ENCODE peak calls at places on chromosomes 3 and 15, in nine cellular contexts. One of them, this sample, is unnamed.

GRCh38 chr3:45701167-45701867 is 12.1 kb downstream of the SACM1L start:
- DNase-seq in KBM-7: peak
- DNase-seq in psoas muscle: no peak
- DNase-seq in OCI-M1: no peak
- DNase-seq in fibroblast of mammary gland: no peak
- DNase-seq in NCI-H774: no peak
- DNase-seq in memory B cell: no peak
- DNase-seq in HFFc6: no peak
- DNase-seq in NCI-H2029: no peak
- DNase-seq in this sample: no peak

GRCh38 chr3:45940781-45941365 is 2.4 kb upstream of the CXCR6 start:
- DNase-seq in memory B cell: no peak
- DNase-seq in NCI-H774: no peak
- DNase-seq in OCI-M1: no peak
- DNase-seq in HFFc6: no peak
- DNase-seq in NCI-H2029: peak
- DNase-seq in KBM-7: no peak
- DNase-seq in psoas muscle: no peak
- DNase-seq in fibroblast of mammary gland: no peak
- DNase-seq in this sample: no peak

GRCh38 chr3:28286595-28286994 is 45.2 kb downstream of the CMC1 start:
- DNase-seq in KBM-7: peak
- DNase-seq in HFFc6: peak
- DNase-seq in NCI-H2029: peak
- DNase-seq in NCI-H774: no peak
- DNase-seq in fibroblast of mammary gland: peak
- DNase-seq in memory B cell: no peak
- DNase-seq in OCI-M1: peak
- DNase-seq in psoas muscle: no peak
- DNase-seq in this sample: no peak

GRCh38 chr3:146682176-146682575 is 77.0 kb upstream of the PLSCR5 start:
- DNase-seq in HFFc6: no peak
- DNase-seq in OCI-M1: peak
- DNase-seq in NCI-H774: peak
- DNase-seq in memory B cell: no peak
- DNase-seq in psoas muscle: no peak
- DNase-seq in KBM-7: no peak
- DNase-seq in NCI-H2029: no peak
- DNase-seq in fibroblast of mammary gland: no peak
- DNase-seq in this sample: peak

GRCh38 chr15:67101981-67102929 is 36.9 kb downstream of the SMAD3 start:
- DNase-seq in KBM-7: no peak
- DNase-seq in HFFc6: peak
- DNase-seq in psoas muscle: no peak
- DNase-seq in NCI-H2029: no peak
- DNase-seq in memory B cell: no peak
- DNase-seq in fibroblast of mammary gland: peak
- DNase-seq in OCI-M1: no peak
- DNase-seq in NCI-H774: no peak
- DNase-seq in this sample: no peak

GRCh38 chr3:22361465-22361864 is 610.5 kb upstream of the ZNF385D start:
- DNase-seq in fibroblast of mammary gland: peak
- DNase-seq in NCI-H774: no peak
- DNase-seq in psoas muscle: no peak
- DNase-seq in NCI-H2029: no peak
- DNase-seq in HFFc6: no peak
- DNase-seq in OCI-M1: no peak
- DNase-seq in KBM-7: no peak
- DNase-seq in memory B cell: no peak
- DNase-seq in this sample: no peak

GRCh38 chr3:149247929-149248691 is 26.5 kb upstream of the CP start:
- DNase-seq in fibroblast of mammary gland: no peak
- DNase-seq in psoas muscle: no peak
- DNase-seq in HFFc6: no peak
- DNase-seq in KBM-7: no peak
- DNase-seq in NCI-H2029: peak
- DNase-seq in NCI-H774: no peak
- DNase-seq in memory B cell: no peak
- DNase-seq in OCI-M1: peak
- DNase-seq in this sample: no peak

GRCh38 chr15:58159827-58160386 is 21.7 kb downstream of the AQP9 start:
- DNase-seq in fibroblast of mammary gland: no peak
- DNase-seq in psoas muscle: no peak
- DNase-seq in KBM-7: no peak
- DNase-seq in OCI-M1: no peak
- DNase-seq in NCI-H774: no peak
- DNase-seq in NCI-H2029: no peak
- DNase-seq in memory B cell: no peak
- DNase-seq in HFFc6: no peak
- DNase-seq in this sample: no peak

GRCh38 chr15:87597346-87598052 is 659.0 kb downstream of the NTRK3 start:
- DNase-seq in KBM-7: no peak
- DNase-seq in OCI-M1: peak
- DNase-seq in fibroblast of mammary gland: no peak
- DNase-seq in HFFc6: no peak
- DNase-seq in NCI-H2029: no peak
- DNase-seq in memory B cell: no peak
- DNase-seq in psoas muscle: no peak
- DNase-seq in NCI-H774: no peak
- DNase-seq in this sample: no peak

GRCh38 chr15:87227846-87228245 is 1028.7 kb downstream of the NTRK3 start:
- DNase-seq in fibroblast of mammary gland: peak
- DNase-seq in NCI-H2029: no peak
- DNase-seq in psoas muscle: no peak
- DNase-seq in HFFc6: peak
- DNase-seq in KBM-7: no peak
- DNase-seq in memory B cell: no peak
- DNase-seq in NCI-H774: no peak
- DNase-seq in OCI-M1: no peak
- DNase-seq in this sample: no peak

GRCh38 chr15:84598993-84599392 is 1.8 kb upstream of the ZSCAN2 start:
- DNase-seq in fibroblast of mammary gland: peak
- DNase-seq in NCI-H774: peak
- DNase-seq in psoas muscle: no peak
- DNase-seq in NCI-H2029: no peak
- DNase-seq in KBM-7: peak
- DNase-seq in HFFc6: peak
- DNase-seq in OCI-M1: peak
- DNase-seq in memory B cell: no peak
- DNase-seq in this sample: no peak

GRCh38 chr3:53168175-53168923 is 7.3 kb downstream of the PRKCD start:
- DNase-seq in HFFc6: no peak
- DNase-seq in psoas muscle: no peak
- DNase-seq in NCI-H2029: no peak
- DNase-seq in NCI-H774: no peak
- DNase-seq in memory B cell: no peak
- DNase-seq in KBM-7: no peak
- DNase-seq in fibroblast of mammary gland: no peak
- DNase-seq in OCI-M1: no peak
- DNase-seq in this sample: no peak